ENCODE peak calls at places on chromosomes 16 and 17, in six cellular contexts. A, M, Q, G, E and Y are unnamed samples.

GRCh38 chr17:5508855-5509254 is 22.5 kb downstream of the MIS12 start:
- DNase-seq in A (no peak), M (no peak), Q (no peak), G (no peak), E (no peak), Y (no peak)

GRCh38 chr16:64391009-64391663 is 730.7 kb downstream of the CDH11 start:
- DNase-seq in A (no peak), M (no peak), Q (peak; percentile 59), G (no peak), E (no peak), Y (no peak)

GRCh38 chr17:82217120-82217529 is 4.5 kb upstream of the CCDC57 start:
- DNase-seq in A (no peak), M (no peak), Q (no peak), G (no peak), E (no peak), Y (no peak)

GRCh38 chr17:10380631-10381408 is 8.0 kb upstream of the MYH13 start:
- DNase-seq in A (no peak), M (no peak), Q (no peak), G (no peak), E (peak; percentile 59), Y (no peak)

GRCh38 chr17:66477615-66478283 is 175.3 kb downstream of the PRKCA start:
- DNase-seq in A (no peak), M (no peak), Q (no peak), G (no peak), E (no peak), Y (no peak)

GRCh38 chr17:43515641-43516040 is 30.5 kb downstream of the ETV4 start:
- DNase-seq in A (no peak), M (no peak), Q (no peak), G (no peak), E (no peak), Y (no peak)

GRCh38 chr17:82226170-82226808 is 2.6 kb upstream of the SLC16A3 start:
- DNase-seq in A (no peak), M (no peak), Q (no peak), G (no peak), E (no peak), Y (no peak)

GRCh38 chr17:20105539-20106291 is 96.6 kb downstream of the SPECC1 start:
- DNase-seq in A (no peak), M (no peak), Q (no peak), G (no peak), E (no peak), Y (no peak)

GRCh38 chr16:68760671-68761275 is 23.7 kb downstream of the CDH1 start:
- DNase-seq in A (peak; percentile 38), M (no peak), Q (no peak), G (no peak), E (no peak), Y (no peak)

GRCh38 chr17:45229681-45230409 is 8.2 kb downstream of the FMNL1 start:
- DNase-seq in A (no peak), M (no peak), Q (no peak), G (no peak), E (no peak), Y (no peak)

GRCh38 chr17:47868134-47868533 is 17.2 kb upstream of the SP6 start:
- DNase-seq in A (no peak), M (no peak), Q (no peak), G (no peak), E (no peak), Y (no peak)

GRCh38 chr16:49700222-49700927 is 155.5 kb downstream of the ZNF423 start:
- DNase-seq in A (no peak), M (no peak), Q (no peak), G (no peak), E (peak; percentile 90), Y (peak; percentile 25)

GRCh38 chr17:73691321-73691766 is 47.1 kb upstream of the SDK2 start:
- DNase-seq in A (no peak), M (no peak), Q (no peak), G (no peak), E (no peak), Y (no peak)

GRCh38 chr16:83473109-83473508 is 334.7 kb upstream of the HSBP1 start:
- DNase-seq in A (no peak), M (no peak), Q (no peak), G (no peak), E (no peak), Y (no peak)

GRCh38 chr16:24534634-24535033 is 4.7 kb upstream of the RBBP6 start:
- DNase-seq in A (no peak), M (no peak), Q (peak; percentile 32), G (no peak), E (peak; percentile 52), Y (no peak)

GRCh38 chr17:64252831-64253230 is 10.2 kb downstream of the TEX2 start:
- DNase-seq in A (no peak), M (no peak), Q (no peak), G (no peak), E (no peak), Y (no peak)

GRCh38 chr17:73770115-73770848 is 126.0 kb upstream of the SDK2 start:
- DNase-seq in A (peak; percentile 88), M (no peak), Q (no peak), G (no peak), E (peak; percentile 69), Y (peak; percentile 81)

GRCh38 chr16:83959621-83960434 is 6.8 kb downstream of the OSGIN1 start:
- DNase-seq in A (no peak), M (no peak), Q (no peak), G (no peak), E (no peak), Y (no peak)

GRCh38 chr17:41529491-41529915 is 1.4 kb upstream of the KRT19 start:
- DNase-seq in A (no peak), M (no peak), Q (no peak), G (no peak), E (no peak), Y (no peak)

GRCh38 chr17:8941520-8941919 is 24.0 kb downstream of the PIK3R5 start:
- DNase-seq in A (no peak), M (peak; percentile 78), Q (no peak), G (peak; percentile 76), E (no peak), Y (no peak)

GRCh38 chr16:70407811-70408274 is 31.1 kb downstream of the ST3GAL2 start:
- DNase-seq in A (no peak), M (no peak), Q (no peak), G (no peak), E (no peak), Y (no peak)

GRCh38 chr17:59762022-59762825 is 54.8 kb downstream of the VMP1 start:
- DNase-seq in A (no peak), M (no peak), Q (peak; percentile 83), G (no peak), E (no peak), Y (no peak)

GRCh38 chr16:65884018-65884417 is 482.5 kb upstream of the CDH5 start:
- DNase-seq in A (no peak), M (no peak), Q (no peak), G (no peak), E (peak; percentile 17), Y (no peak)

GRCh38 chr17:81428121-81428515 is 32.9 kb downstream of the BAHCC1 start:
- DNase-seq in A (no peak), M (no peak), Q (no peak), G (no peak), E (peak; percentile 62), Y (no peak)

GRCh38 chr17:2111691-2112090 is 56.8 kb downstream of the HIC1 start:
- DNase-seq in A (no peak), M (no peak), Q (no peak), G (no peak), E (no peak), Y (no peak)

GRCh38 chr16:4283939-4284338 is 11.1 kb upstream of the TFAP4 start:
- DNase-seq in A (no peak), M (no peak), Q (no peak), G (no peak), E (no peak), Y (no peak)

GRCh38 chr16:57061084-57061905 is 31.1 kb upstream of the CPNE2 start:
- DNase-seq in A (no peak), M (no peak), Q (no peak), G (no peak), E (peak; percentile 9), Y (peak; percentile 83)

GRCh38 chr17:27546624-27547300 is 84.2 kb upstream of the LGALS9 start:
- DNase-seq in A (no peak), M (no peak), Q (no peak), G (no peak), E (no peak), Y (no peak)
- H3K4me3 ChIP-seq in A (no peak overlapping the region), M (no peak overlapping the region), Q (no peak overlapping the region), G (no peak overlapping the region), E (no peak overlapping the region), Y (no peak overlapping the region)

GRCh38 chr16:51157698-51158097 is 6.6 kb upstream of the SALL1 start:
- DNase-seq in A (no peak), M (no peak), Q (no peak), G (no peak), E (no peak), Y (no peak)
- H3K27me3 ChIP-seq in A (no peaks in the 10 kb centered on the region), M (no peaks in the 10 kb centered on the region), Q (peaks cover 44% of the 10 kb centered on the region), G (peaks cover 5% of the 10 kb centered on the region), E (peaks cover 21% of the 10 kb centered on the region), Y (no peaks in the 10 kb centered on the region)

GRCh38 chr17:69713815-69714214 is 299.3 kb downstream of the MAP2K6 start:
- DNase-seq in A (no peak), M (no peak), Q (no peak), G (no peak), E (no peak), Y (no peak)

GRCh38 chr17:69709441-69709840 is 294.9 kb downstream of the MAP2K6 start:
- DNase-seq in A (no peak), M (no peak), Q (no peak), G (no peak), E (no peak), Y (no peak)

GRCh38 chr17:69712801-69713311 is 298.4 kb downstream of the MAP2K6 start:
- DNase-seq in A (no peak), M (no peak), Q (no peak), G (no peak), E (no peak), Y (no peak)

GRCh38 chr17:69710926-69711325 is 296.4 kb downstream of the MAP2K6 start:
- DNase-seq in A (no peak), M (no peak), Q (no peak), G (no peak), E (no peak), Y (no peak)

GRCh38 chr17:69711504-69711903 is 297.0 kb downstream of the MAP2K6 start:
- DNase-seq in A (no peak), M (no peak), Q (no peak), G (no peak), E (no peak), Y (no peak)
- H3K4me1 ChIP-seq in A (peaks cover 1% of the 10 kb centered on the region), M (no peaks in the 10 kb centered on the region), Q (no peaks in the 10 kb centered on the region), G (no peaks in the 10 kb centered on the region), E (no peaks in the 10 kb centered on the region), Y (no peaks in the 10 kb centered on the region)

GRCh38 chr17:76247304-76247703 is 7.0 kb upstream of the RNF157 start:
- DNase-seq in A (no peak), M (no peak), Q (no peak), G (no peak), E (no peak), Y (no peak)

GRCh38 chr17:76248013-76248782 is 7.9 kb upstream of the RNF157 start:
- DNase-seq in A (no peak), M (no peak), Q (peak; percentile 39), G (no peak), E (no peak), Y (no peak)

GRCh38 chr17:76250141-76250540 is 9.8 kb upstream of the RNF157 start:
- DNase-seq in A (no peak), M (no peak), Q (no peak), G (no peak), E (no peak), Y (no peak)

GRCh38 chr17:76243826-76244679 is 3.8 kb upstream of the RNF157 start:
- DNase-seq in A (no peak), M (peak; percentile 34), Q (no peak), G (no peak), E (no peak), Y (no peak)

GRCh38 chr17:76246080-76247066 is 6.1 kb upstream of the RNF157 start:
- DNase-seq in A (no peak), M (peak; percentile 72), Q (no peak), G (peak; percentile 60), E (no peak), Y (no peak)
- H3K4me3 ChIP-seq in A (no peak overlapping the region), M (peak overlapping the region; percentile 8), Q (no peak overlapping the region), G (peak overlapping the region; percentile 54), E (no peak overlapping the region), Y (no peak overlapping the region)